ENCODE peak calls at places on chromosomes 12 and 14, in seven cellular contexts. One of them, this sample, is unnamed.
A peak's percentile ranks its signal among the peaks of the same experiment; 100 is the strongest.

GRCh38 chr14:20001863-20002262 is at the start of gene OR4Q2:
- DNase-seq in T-helper 2 cell: no peak
- DNase-seq in cardiac muscle cell: no peak
- DNase-seq in AG20443: no peak
- DNase-seq in hypothalamus: no peak
- DNase-seq in head of caudate nucleus: no peak
- DNase-seq in HFFc6: no peak
- DNase-seq in this sample: no peak

GRCh38 chr14:100556936-100557505 is 30.2 kb downstream of the BEGAIN start:
- DNase-seq in head of caudate nucleus: no peak
- DNase-seq in cardiac muscle cell: no peak
- DNase-seq in T-helper 2 cell: no peak
- DNase-seq in HFFc6: no peak
- DNase-seq in hypothalamus: no peak
- DNase-seq in AG20443: no peak
- DNase-seq in this sample: no peak

GRCh38 chr12:55745361-55746146 is 2.6 kb downstream of the GDF11 start:
- DNase-seq in AG20443: no peak
- DNase-seq in HFFc6: no peak
- DNase-seq in cardiac muscle cell: peak; percentile 77
- DNase-seq in T-helper 2 cell: no peak
- DNase-seq in head of caudate nucleus: no peak
- DNase-seq in hypothalamus: no peak
- DNase-seq in this sample: no peak

GRCh38 chr14:22478670-22479069 is 110.4 kb downstream of the DAD1 start:
- DNase-seq in cardiac muscle cell: peak; percentile 79
- DNase-seq in T-helper 2 cell: no peak
- DNase-seq in hypothalamus: no peak
- DNase-seq in head of caudate nucleus: no peak
- DNase-seq in HFFc6: no peak
- DNase-seq in AG20443: no peak
- DNase-seq in this sample: no peak

GRCh38 chr12:103680591-103681065 is 93.6 kb downstream of the STAB2 start:
- DNase-seq in HFFc6: no peak
- DNase-seq in cardiac muscle cell: peak; percentile 84
- DNase-seq in hypothalamus: no peak
- DNase-seq in T-helper 2 cell: peak; percentile 62
- DNase-seq in AG20443: no peak
- DNase-seq in head of caudate nucleus: no peak
- DNase-seq in this sample: no peak

GRCh38 chr14:52873694-52874093 is 77.2 kb downstream of the FERMT2 start:
- DNase-seq in T-helper 2 cell: no peak
- DNase-seq in AG20443: peak; percentile 64
- DNase-seq in HFFc6: no peak
- DNase-seq in hypothalamus: no peak
- DNase-seq in head of caudate nucleus: no peak
- DNase-seq in cardiac muscle cell: peak; percentile 83
- DNase-seq in this sample: no peak

GRCh38 chr14:100761481-100761880 is 34.8 kb downstream of the DLK1 start:
- DNase-seq in cardiac muscle cell: peak; percentile 60
- DNase-seq in head of caudate nucleus: no peak
- DNase-seq in T-helper 2 cell: no peak
- DNase-seq in hypothalamus: no peak
- DNase-seq in HFFc6: peak; percentile 80
- DNase-seq in AG20443: peak; percentile 30
- DNase-seq in this sample: no peak

GRCh38 chr12:96497800-96498199 is 8.4 kb downstream of the CFAP54 start:
- DNase-seq in AG20443: no peak
- DNase-seq in T-helper 2 cell: no peak
- DNase-seq in HFFc6: no peak
- DNase-seq in cardiac muscle cell: peak; percentile 37
- DNase-seq in head of caudate nucleus: no peak
- DNase-seq in hypothalamus: no peak
- DNase-seq in this sample: no peak

GRCh38 chr12:1863823-1864222 is 43.5 kb downstream of the LRTM2 start:
- DNase-seq in AG20443: no peak
- DNase-seq in HFFc6: no peak
- DNase-seq in T-helper 2 cell: no peak
- DNase-seq in head of caudate nucleus: no peak
- DNase-seq in cardiac muscle cell: no peak
- DNase-seq in hypothalamus: no peak
- DNase-seq in this sample: no peak

GRCh38 chr14:48504921-48505320 is 829.5 kb upstream of the MDGA2 start:
- DNase-seq in AG20443: no peak
- DNase-seq in cardiac muscle cell: no peak
- DNase-seq in hypothalamus: no peak
- DNase-seq in head of caudate nucleus: no peak
- DNase-seq in HFFc6: no peak
- DNase-seq in T-helper 2 cell: no peak
- DNase-seq in this sample: no peak

GRCh38 chr12:71220295-71220694 is 62.5 kb upstream of the TSPAN8 start:
- DNase-seq in T-helper 2 cell: no peak
- DNase-seq in head of caudate nucleus: no peak
- DNase-seq in HFFc6: no peak
- DNase-seq in hypothalamus: no peak
- DNase-seq in cardiac muscle cell: no peak
- DNase-seq in AG20443: no peak
- DNase-seq in this sample: no peak

GRCh38 chr12:94621662-94622359 is 28.5 kb downstream of the TMCC3 start:
- DNase-seq in head of caudate nucleus: no peak
- DNase-seq in hypothalamus: no peak
- DNase-seq in T-helper 2 cell: peak; percentile 79
- DNase-seq in HFFc6: no peak
- DNase-seq in cardiac muscle cell: peak; percentile 25
- DNase-seq in AG20443: no peak
- DNase-seq in this sample: no peak

GRCh38 chr12:109732321-109733305 is 19.0 kb downstream of the FAM222A start:
- DNase-seq in AG20443: no peak
- DNase-seq in hypothalamus: no peak
- DNase-seq in T-helper 2 cell: no peak
- DNase-seq in cardiac muscle cell: no peak
- DNase-seq in HFFc6: no peak
- DNase-seq in head of caudate nucleus: peak; percentile 41
- DNase-seq in this sample: no peak

GRCh38 chr12:13725049-13725448 is 256.4 kb downstream of the GRIN2B start:
- DNase-seq in AG20443: no peak
- DNase-seq in hypothalamus: no peak
- DNase-seq in head of caudate nucleus: no peak
- DNase-seq in cardiac muscle cell: no peak
- DNase-seq in T-helper 2 cell: no peak
- DNase-seq in HFFc6: no peak
- DNase-seq in this sample: no peak

GRCh38 chr12:34345801-34346200 is 323.5 kb downstream of the ALG10 start:
- DNase-seq in cardiac muscle cell: no peak
- DNase-seq in hypothalamus: no peak
- DNase-seq in HFFc6: no peak
- DNase-seq in AG20443: peak; percentile 22
- DNase-seq in T-helper 2 cell: no peak
- DNase-seq in head of caudate nucleus: no peak
- DNase-seq in this sample: no peak